ENCODE peak calls at places on chromosome X, in nine cellular contexts. P is brain microvascular endothelial cell, W is ovary, B is pancreas, F is gastrocnemius medialis, A is A549, T is colonic mucosa, M is suprapubic skin, C is HL-60. G is an unnamed sample.

GRCh38 chrX:86148024-86148511 is at the start of gene DACH2:
- DNase-seq in P (peak), C (no peak), B (peak), T (peak), W (peak), M (no peak), A (peak), F (peak), G (peak)

GRCh38 chrX:38627683-38628082 is 66.3 kb downstream of the TSPAN7 start:
- DNase-seq in T (peak), B (no peak), P (peak), W (no peak), A (no peak), C (peak), F (no peak), M (no peak), G (no peak)

GRCh38 chrX:30230395-30230794 is at the start of gene MAGEB3:
- DNase-seq in M (no peak), C (no peak), F (no peak), A (no peak), T (no peak), P (no peak), B (no peak), W (no peak), G (no peak)

GRCh38 chrX:23559975-23560374 is 107.3 kb upstream of the PRDX4 start:
- DNase-seq in F (no peak), W (no peak), M (no peak), C (no peak), A (no peak), P (no peak), T (no peak), B (no peak), G (no peak)

GRCh38 chrX:76428243-76429130 is 977 bp downstream of the MAGEE1 start:
- DNase-seq in F (no peak), M (peak), P (no peak), W (peak), C (no peak), A (no peak), T (peak), B (peak), G (no peak)

GRCh38 chrX:150507251-150507856 is 61.1 kb upstream of the MTM1 start:
- DNase-seq in T (peak), B (peak), W (no peak), M (no peak), A (no peak), F (no peak), C (no peak), P (no peak), G (no peak)

GRCh38 chrX:96611619-96612362 is 72.9 kb upstream of the DIAPH2 start:
- DNase-seq in A (no peak), T (no peak), B (no peak), F (no peak), P (peak), C (no peak), W (no peak), M (no peak), G (no peak)

GRCh38 chrX:14528629-14529287 is 578 bp upstream of the GLRA2 start:
- DNase-seq in F (no peak), W (peak), P (peak), M (peak), C (no peak), A (peak), T (peak), B (peak), G (peak)

GRCh38 chrX:153600032-153600373 is 1.1 kb upstream of the CCNQ start:
- DNase-seq in T (no peak), P (no peak), W (no peak), B (no peak), C (no peak), A (no peak), M (no peak), F (no peak), G (no peak)

GRCh38 chrX:1903380-1903935 is 288.6 kb downstream of the ASMT start:
- DNase-seq in P (peak), F (no peak), W (no peak), C (no peak), A (peak), M (no peak), B (no peak), T (no peak), G (no peak)

GRCh38 chrX:20988118-20988517 is 386.1 kb upstream of the CNKSR2 start:
- DNase-seq in A (no peak), C (peak), B (no peak), P (no peak), T (no peak), W (no peak), F (no peak), M (no peak), G (no peak)

GRCh38 chrX:101291204-101291603 is at the start of gene TAF7L:
- DNase-seq in W (peak), B (no peak), C (no peak), A (no peak), T (no peak), P (no peak), F (no peak), M (no peak), G (no peak)

GRCh38 chrX:63959975-63960374 is 175.0 kb upstream of the ARHGEF9 start:
- DNase-seq in M (no peak), W (no peak), F (no peak), A (no peak), P (no peak), T (no peak), C (no peak), B (no peak), G (no peak)

GRCh38 chrX:112368371-112368770 is 285.8 kb upstream of the TRPC5 start:
- DNase-seq in F (no peak), W (no peak), C (no peak), A (no peak), M (no peak), T (no peak), P (no peak), B (no peak), G (no peak)

GRCh38 chrX:3066555-3066954 is 25.3 kb downstream of the ARSF start:
- DNase-seq in M (no peak), W (no peak), C (no peak), A (no peak), T (no peak), F (no peak), B (no peak), P (no peak), G (no peak)

GRCh38 chrX:112941209-112941788 is 100.7 kb upstream of the AMOT start:
- DNase-seq in A (no peak), B (no peak), P (no peak), T (no peak), W (no peak), F (no peak), M (no peak), C (no peak), G (no peak)

GRCh38 chrX:53184836-53185235 is 40.2 kb downstream of the KDM5C start:
- DNase-seq in T (no peak), B (no peak), A (no peak), P (peak), C (no peak), M (no peak), W (no peak), F (no peak), G (no peak)

GRCh38 chrX:48908600-48908999 is 2.8 kb downstream of the SLC35A2 start:
- DNase-seq in T (no peak), W (no peak), B (no peak), P (no peak), M (no peak), C (no peak), A (no peak), F (no peak), G (no peak)

GRCh38 chrX:129577473-129577872 is 37.4 kb downstream of the OCRL start:
- DNase-seq in B (no peak), C (no peak), T (no peak), P (peak), W (no peak), F (no peak), A (no peak), M (no peak), G (no peak)

GRCh38 chrX:50154429-50154828 is 46.4 kb downstream of the AKAP4 start:
- DNase-seq in C (no peak), P (no peak), M (no peak), W (no peak), A (no peak), T (no peak), B (no peak), F (no peak), G (no peak)

DNA sequence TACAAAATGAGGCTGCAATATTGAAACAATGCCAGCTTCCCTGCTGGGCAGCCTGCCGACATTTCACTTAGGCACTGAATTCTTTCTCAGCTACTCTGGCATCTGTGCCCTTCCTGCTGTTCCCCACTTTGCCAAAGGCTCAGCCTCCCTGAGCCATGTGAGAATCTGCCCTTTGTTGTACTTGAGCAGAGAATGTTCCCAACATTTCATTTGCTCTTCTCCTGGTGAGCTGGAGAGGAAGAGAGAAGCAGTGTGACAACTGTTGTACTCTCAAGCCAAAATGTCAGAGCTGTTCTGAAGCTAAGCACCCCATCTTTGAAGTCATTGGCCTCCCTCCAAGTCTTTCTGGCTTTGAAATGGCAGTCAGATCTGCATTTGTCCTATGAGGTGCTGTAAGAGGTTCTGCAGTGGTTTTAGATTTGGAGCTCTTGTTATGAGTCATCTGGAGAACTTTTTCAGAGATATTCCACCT is 32.5 kb downstream of the LANCL3 start:
- DNase-seq in W (no peak), M (no peak), A (no peak), F (no peak), B (no peak), P (no peak), C (no peak), T (no peak), G (no peak)
- H3K27ac ChIP-seq in W (no peak), M (no peak), A (no peak), F (no peak), B (no peak), P (no peak), C (no peak), T (no peak), G (no peak)

GRCh38 chrX:65706041-65706828 is 38.8 kb downstream of the MSN start:
- DNase-seq in M (no peak), T (no peak), A (peak), B (no peak), P (peak), F (no peak), W (no peak), C (no peak), G (no peak)
- H3K27ac ChIP-seq in M (peak), T (peak), A (peak), B (no peak), P (peak), F (peak), W (no peak), C (peak), G (peak)

GRCh38 chrX:103378990-103379389 is 2.7 kb downstream of the BEX3 start:
- DNase-seq in A (no peak), C (no peak), B (no peak), M (no peak), T (no peak), P (no peak), F (no peak), W (no peak), G (no peak)

GRCh38 chrX:103376118-103376978 is at the start of gene BEX3:
- DNase-seq in F (no peak), M (peak), T (peak), P (no peak), C (no peak), B (peak), W (peak), A (peak), G (peak)

GRCh38 chrX:103372886-103373285 is 3.5 kb upstream of the BEX3 start:
- DNase-seq in B (no peak), P (no peak), T (no peak), W (no peak), M (no peak), F (no peak), C (no peak), A (no peak), G (no peak)

GRCh38 chrX:103373581-103373980 is 2.8 kb upstream of the BEX3 start:
- DNase-seq in C (no peak), P (no peak), B (no peak), F (no peak), M (no peak), W (no peak), A (peak), T (no peak), G (no peak)

DNA sequence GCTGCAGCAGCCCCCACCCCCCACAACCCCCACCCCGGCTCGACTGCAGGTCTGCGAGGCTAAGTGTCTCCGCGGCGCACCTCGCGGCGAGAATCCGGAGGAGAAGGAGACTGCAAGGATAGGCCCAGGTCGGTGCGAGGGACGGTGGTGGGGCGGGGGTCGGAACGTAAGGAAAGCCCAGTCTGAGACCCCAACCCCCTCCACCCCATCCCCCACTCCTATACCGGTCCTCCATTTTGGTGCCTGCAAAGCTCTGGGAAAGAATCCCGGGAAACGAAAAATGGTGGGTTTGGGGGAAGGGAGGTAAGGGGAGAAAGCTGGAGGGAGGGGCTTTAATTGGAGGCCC is 614 bp downstream of the BEX3 start:
- DNase-seq in F (no peak), C (no peak), W (peak), P (no peak), M (no peak), B (peak), A (no peak), T (peak), G (peak)
- H3K27ac ChIP-seq in F (peak), C (no peak), W (peak), P (peak), M (peak), B (peak), A (peak), T (no peak), G (peak)

GRCh38 chrX:45799576-45799975 is 598.9 kb upstream of the DIPK2B start:
- DNase-seq in B (no peak), W (no peak), T (no peak), F (no peak), A (no peak), C (no peak), M (no peak), P (no peak), G (no peak)
- H3K27ac ChIP-seq in B (no peak), W (no peak), T (no peak), F (no peak), A (peak), C (no peak), M (no peak), P (no peak), G (no peak)

GRCh38 chrX:110346681-110347080 is 12.0 kb upstream of the RTL9 start:
- DNase-seq in T (no peak), M (peak), F (no peak), W (peak), C (no peak), A (no peak), P (peak), B (peak), G (no peak)

GRCh38 chrX:110338850-110339373 is 19.7 kb upstream of the RTL9 start:
- DNase-seq in P (no peak), C (peak), A (no peak), W (no peak), M (no peak), T (no peak), F (no peak), B (no peak), G (no peak)

DNA sequence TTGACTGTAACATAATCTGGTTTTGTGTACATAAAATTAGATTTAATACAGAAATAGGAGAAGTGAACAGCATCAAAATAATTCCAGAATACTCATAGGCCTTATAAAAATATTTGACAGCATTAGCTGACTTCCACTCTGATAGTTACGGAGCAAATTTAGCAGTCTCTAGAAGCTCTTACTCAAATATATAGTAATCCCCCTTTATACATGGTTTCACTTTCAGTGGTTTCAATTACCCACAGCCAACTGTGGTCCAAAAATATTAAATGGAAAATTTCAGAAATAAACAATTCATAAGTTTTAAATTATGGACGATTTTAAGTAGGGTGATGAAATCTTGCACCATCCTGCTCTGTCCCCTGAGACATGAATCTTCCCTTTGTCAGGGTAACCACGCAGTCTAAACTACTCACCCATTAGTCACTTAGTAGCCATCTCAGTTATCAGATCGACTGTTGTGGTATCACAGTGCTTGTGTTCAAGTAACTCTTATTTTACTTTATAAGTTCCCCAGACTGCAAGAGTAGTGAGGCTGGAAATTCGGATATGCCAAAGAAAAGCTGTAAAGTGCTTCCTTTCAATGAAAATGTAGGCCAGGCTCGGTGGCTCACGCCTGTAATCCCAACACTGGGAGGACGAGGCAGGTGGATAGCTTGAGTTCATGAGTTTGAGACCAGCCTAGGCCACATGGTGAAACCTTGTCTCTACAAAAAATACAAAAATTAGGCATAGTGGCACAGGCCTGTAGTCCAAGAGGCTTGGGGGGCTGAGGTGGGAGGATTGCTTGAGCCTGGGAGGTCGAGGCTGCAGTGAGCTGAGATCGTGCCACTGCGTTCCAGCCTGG is 17.2 kb upstream of the RTL9 start:
- DNase-seq in T (no peak), W (no peak), M (no peak), C (no peak), F (no peak), P (peak), B (no peak), A (no peak), G (no peak)
- H3K27ac ChIP-seq in T (no peak), W (no peak), M (no peak), C (no peak), F (no peak), P (peak), B (no peak), A (peak), G (no peak)

GRCh38 chrX:69289046-69289838 is 124.0 kb upstream of the PJA1 start:
- DNase-seq in M (no peak), F (no peak), W (no peak), B (no peak), P (no peak), T (no peak), A (no peak), C (no peak), G (no peak)
- H3K27ac ChIP-seq in M (no peak), F (no peak), W (no peak), B (no peak), P (no peak), T (no peak), A (no peak), C (no peak), G (no peak)

DNA sequence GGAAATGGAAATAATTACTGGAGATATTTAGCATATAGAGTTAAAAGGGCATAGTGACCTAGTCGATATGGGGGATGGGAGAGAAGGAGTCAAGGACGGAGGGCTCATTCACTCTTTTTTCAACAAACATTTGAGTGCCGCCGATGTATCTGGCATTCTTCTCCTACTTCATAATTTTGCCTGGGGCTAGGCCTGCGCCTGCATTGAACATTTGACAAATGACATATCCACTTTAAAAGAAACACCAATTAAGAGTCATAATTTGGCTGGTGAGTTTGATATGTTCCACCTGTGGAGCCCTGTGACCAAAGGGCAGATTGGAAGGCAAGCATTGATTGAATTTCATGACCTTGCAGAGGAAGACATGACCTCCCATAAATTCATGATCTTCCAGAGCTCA is 2.6 kb upstream of the GPC3 start:
- DNase-seq in M (no peak), C (no peak), P (no peak), B (no peak), T (no peak), F (no peak), W (no peak), A (no peak), G (no peak)
- H3K27ac ChIP-seq in M (no peak), C (no peak), P (no peak), B (no peak), T (no peak), F (no peak), W (no peak), A (no peak), G (no peak)

GRCh38 chrX:132216283-132216682 is 3.0 kb downstream of the RAP2C start:
- DNase-seq in B (no peak), C (no peak), P (no peak), A (no peak), W (no peak), F (no peak), M (no peak), T (no peak), G (no peak)
- H3K27ac ChIP-seq in B (no peak), C (peak), P (peak), A (peak), W (peak), F (peak), M (peak), T (no peak), G (no peak)

DNA sequence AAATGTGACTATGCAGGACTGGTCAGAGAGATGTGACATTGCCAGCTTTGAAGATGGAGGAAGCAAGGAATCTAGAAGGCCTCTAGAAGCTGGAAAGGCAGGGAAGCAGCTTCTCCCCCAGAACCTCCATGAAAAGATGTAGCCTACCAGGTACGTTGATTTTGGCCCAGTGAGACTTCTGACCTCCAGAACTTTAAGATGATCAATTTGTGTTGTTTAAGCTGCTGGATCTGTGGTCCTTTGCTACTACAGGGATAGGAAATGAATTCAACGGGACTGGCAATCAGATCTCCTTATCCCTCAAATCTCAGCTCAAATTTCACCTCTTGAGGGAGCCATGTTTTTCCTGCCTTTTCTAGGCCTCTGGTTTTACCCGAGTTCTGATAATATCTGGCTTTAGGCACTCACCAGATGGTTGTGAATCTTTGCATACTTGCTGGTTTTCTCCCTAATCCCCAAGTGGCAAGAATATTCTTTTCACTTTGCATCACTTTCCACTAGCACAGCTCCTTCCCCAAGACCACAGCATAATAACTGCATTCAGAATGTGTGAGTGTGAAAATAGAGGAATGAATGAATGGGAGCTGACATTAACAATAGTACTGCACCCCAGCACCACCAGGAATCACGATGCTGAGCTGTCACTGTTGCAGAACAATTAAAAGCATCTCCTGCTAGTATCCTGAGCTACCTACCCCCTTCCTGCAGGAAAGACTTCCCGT is 25.5 kb upstream of the TMSB4X start:
- DNase-seq in T (no peak), B (no peak), A (no peak), M (no peak), P (no peak), W (no peak), C (no peak), F (no peak), G (no peak)
- H3K27ac ChIP-seq in T (peak), B (no peak), A (peak), M (peak), P (peak), W (peak), C (peak), F (peak), G (peak)